ENCODE peak calls at places on chromosome 18, in four cellular contexts. One of them, this sample, is unnamed.

GRCh38 chr18:26206488-26206887 is 19.8 kb upstream of the TAF4B start:
- DNase-seq in heart left ventricle: no peak
- DNase-seq in heart right ventricle: no peak
- DNase-seq in A673: no peak
- DNase-seq in this sample: no peak

GRCh38 chr18:37042381-37042780 is 213.5 kb downstream of the KIAA1328 start:
- DNase-seq in heart left ventricle: no peak
- DNase-seq in heart right ventricle: no peak
- DNase-seq in A673: no peak
- DNase-seq in this sample: no peak

GRCh38 chr18:63872586-63872985 is 14.9 kb upstream of the SERPINB2 start:
- DNase-seq in heart left ventricle: no peak
- DNase-seq in heart right ventricle: no peak
- DNase-seq in A673: no peak
- DNase-seq in this sample: no peak

GRCh38 chr18:55244520-55244919 is 285.3 kb upstream of the CCDC68 start:
- DNase-seq in heart left ventricle: no peak
- DNase-seq in heart right ventricle: no peak
- DNase-seq in A673: no peak
- DNase-seq in this sample: no peak

GRCh38 chr18:69469444-69469919 is 68.8 kb downstream of the DOK6 start:
- DNase-seq in heart left ventricle: peak
- DNase-seq in heart right ventricle: no peak
- DNase-seq in A673: peak
- DNase-seq in this sample: peak

GRCh38 chr18:62767321-62767720 is 52.0 kb downstream of the PHLPP1 start:
- DNase-seq in heart left ventricle: no peak
- DNase-seq in heart right ventricle: no peak
- DNase-seq in A673: no peak
- DNase-seq in this sample: no peak

GRCh38 chr18:56637897-56638231 is 528 bp downstream of the TXNL1 start:
- DNase-seq in heart left ventricle: peak
- DNase-seq in heart right ventricle: no peak
- DNase-seq in A673: peak
- DNase-seq in this sample: peak

GRCh38 chr18:61770279-61770678 is 122.5 kb downstream of the RNF152 start:
- DNase-seq in heart left ventricle: no peak
- DNase-seq in heart right ventricle: no peak
- DNase-seq in A673: no peak
- DNase-seq in this sample: no peak

GRCh38 chr18:12657048-12657848 is 659 bp downstream of the SPIRE1 start:
- DNase-seq in heart left ventricle: peak
- DNase-seq in heart right ventricle: peak
- DNase-seq in A673: peak
- DNase-seq in this sample: peak

GRCh38 chr18:39188278-39188677 is 1622.7 kb upstream of the CELF4 start:
- DNase-seq in heart left ventricle: no peak
- DNase-seq in heart right ventricle: no peak
- DNase-seq in A673: no peak
- DNase-seq in this sample: no peak

GRCh38 chr18:57833441-57834101 is 30.5 kb upstream of the ATP8B1 start:
- DNase-seq in heart left ventricle: no peak
- DNase-seq in heart right ventricle: no peak
- DNase-seq in A673: no peak
- DNase-seq in this sample: peak

GRCh38 chr18:44536041-44536440 is 144.6 kb upstream of the SETBP1 start:
- DNase-seq in heart left ventricle: no peak
- DNase-seq in heart right ventricle: no peak
- DNase-seq in A673: peak
- DNase-seq in this sample: no peak

GRCh38 chr18:9689253-9689652 is 18.8 kb upstream of the RAB31 start:
- DNase-seq in heart left ventricle: no peak
- DNase-seq in heart right ventricle: no peak
- DNase-seq in A673: no peak
- DNase-seq in this sample: no peak

GRCh38 chr18:33841221-33841967 is 263.4 kb downstream of the ASXL3 start:
- DNase-seq in heart left ventricle: no peak
- DNase-seq in heart right ventricle: no peak
- DNase-seq in A673: no peak
- DNase-seq in this sample: no peak

GRCh38 chr18:3814840-3815239 is 364.9 kb downstream of the TGIF1 start:
- DNase-seq in heart left ventricle: no peak
- DNase-seq in heart right ventricle: no peak
- DNase-seq in A673: no peak
- DNase-seq in this sample: no peak

GRCh38 chr18:7415081-7415894 is 151.8 kb upstream of the PTPRM start:
- DNase-seq in heart left ventricle: no peak
- DNase-seq in heart right ventricle: no peak
- DNase-seq in A673: no peak
- DNase-seq in this sample: no peak

DNA sequence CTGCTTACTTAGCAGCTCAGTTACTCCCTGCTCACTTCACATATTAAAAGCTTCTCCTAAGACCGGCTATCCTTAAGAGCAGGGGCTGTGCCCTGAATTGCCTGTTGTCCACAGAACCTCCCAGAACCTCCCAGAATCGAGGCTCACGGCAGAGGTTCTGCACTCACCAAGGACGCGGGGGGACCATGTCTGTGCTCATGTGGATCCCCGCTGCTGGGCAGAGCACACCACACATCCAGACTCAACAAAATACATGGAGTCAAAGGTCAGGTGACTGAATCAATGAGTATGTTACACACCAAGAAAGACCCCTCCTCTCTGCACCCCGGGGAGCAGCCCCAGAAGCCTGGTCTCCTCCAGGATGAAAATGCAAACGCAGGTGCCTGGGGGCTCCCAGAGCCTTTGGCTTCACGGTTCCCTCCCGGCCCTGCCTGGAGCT is 149.0 kb downstream of the MBP start:
- DNase-seq in heart left ventricle: no peak
- DNase-seq in heart right ventricle: no peak
- DNase-seq in A673: no peak
- DNase-seq in this sample: no peak
- TF ChIP-seq CTCF in heart left ventricle: no peak
- TF ChIP-seq CTCF in heart right ventricle: no peak
- TF ChIP-seq CTCF in A673: no peak
- TF ChIP-seq CTCF in this sample: no peak

DNA sequence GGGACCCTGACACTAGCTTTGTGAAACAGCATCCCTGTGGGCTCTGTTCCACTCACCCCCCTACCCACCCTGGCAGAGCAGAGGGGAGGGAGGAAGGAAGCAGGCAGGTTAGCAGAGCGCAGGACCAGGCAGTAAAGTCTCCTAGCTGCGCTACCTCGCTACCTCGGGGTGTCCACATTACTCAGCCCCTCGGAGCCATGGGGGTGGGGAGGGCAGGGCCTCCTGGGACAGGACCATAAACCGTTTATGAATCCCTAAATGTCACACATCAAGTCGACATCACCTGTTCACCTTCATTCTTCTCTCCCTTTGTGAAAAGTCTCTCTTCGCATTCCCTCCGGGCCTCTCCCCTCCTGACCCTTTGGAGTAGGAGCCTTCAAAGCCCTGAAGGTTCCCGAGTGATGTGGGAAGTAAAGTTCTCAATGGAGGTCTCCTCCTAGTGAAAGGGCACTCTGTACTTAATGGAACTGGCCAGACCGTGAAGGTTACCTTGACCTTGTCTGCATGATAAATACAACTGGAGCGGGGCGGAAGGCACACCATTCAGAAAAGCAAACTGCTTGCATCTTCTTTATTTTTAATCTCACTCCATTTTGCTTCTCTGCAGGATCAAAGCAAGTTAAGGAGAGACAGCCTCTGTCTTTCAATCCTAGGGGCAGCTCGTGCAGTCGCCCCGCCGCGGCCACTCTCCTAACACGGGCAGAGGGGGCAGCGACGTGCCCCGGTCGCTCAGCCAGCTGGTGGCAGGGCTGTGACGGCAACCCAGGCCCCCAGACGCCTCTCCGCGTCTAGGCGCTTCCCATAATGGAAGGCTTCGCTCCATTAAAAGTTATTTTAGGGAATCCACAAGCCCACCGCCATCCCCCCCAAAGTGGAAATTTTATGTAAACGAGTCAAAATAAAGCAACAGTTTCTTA is 23.8 kb upstream of the SMAD7 start:
- DNase-seq in heart left ventricle: no peak
- DNase-seq in heart right ventricle: peak
- DNase-seq in A673: no peak
- DNase-seq in this sample: no peak
- TF ChIP-seq CTCF in heart left ventricle: no peak
- TF ChIP-seq CTCF in heart right ventricle: no peak
- TF ChIP-seq CTCF in A673: no peak
- TF ChIP-seq CTCF in this sample: no peak

GRCh38 chr18:35026407-35027061 is 14.7 kb upstream of the MAPRE2 start:
- DNase-seq in heart left ventricle: no peak
- DNase-seq in heart right ventricle: no peak
- DNase-seq in A673: no peak
- DNase-seq in this sample: no peak
- TF ChIP-seq CTCF in heart left ventricle: no peak
- TF ChIP-seq CTCF in heart right ventricle: peak
- TF ChIP-seq CTCF in A673: peak
- TF ChIP-seq CTCF in this sample: no peak

GRCh38 chr18:24584777-24585176 is 124.3 kb downstream of the HRH4 start:
- DNase-seq in heart left ventricle: no peak
- DNase-seq in heart right ventricle: no peak
- DNase-seq in A673: no peak
- DNase-seq in this sample: no peak
- TF ChIP-seq CTCF in heart left ventricle: no peak
- TF ChIP-seq CTCF in heart right ventricle: no peak
- TF ChIP-seq CTCF in A673: no peak
- TF ChIP-seq CTCF in this sample: no peak

GRCh38 chr18:21915546-21915945 is 175.0 kb downstream of the MIB1 start:
- DNase-seq in heart left ventricle: no peak
- DNase-seq in heart right ventricle: no peak
- DNase-seq in A673: no peak
- DNase-seq in this sample: no peak

GRCh38 chr18:21918693-21919092 is 178.1 kb downstream of the MIB1 start:
- DNase-seq in heart left ventricle: no peak
- DNase-seq in heart right ventricle: no peak
- DNase-seq in A673: no peak
- DNase-seq in this sample: no peak

GRCh38 chr18:21912339-21913239 is 172.0 kb downstream of the MIB1 start:
- DNase-seq in heart left ventricle: no peak
- DNase-seq in heart right ventricle: no peak
- DNase-seq in A673: no peak
- DNase-seq in this sample: no peak

GRCh38 chr18:21914739-21915319 is 174.2 kb downstream of the MIB1 start:
- DNase-seq in heart left ventricle: no peak
- DNase-seq in heart right ventricle: no peak
- DNase-seq in A673: peak
- DNase-seq in this sample: no peak

DNA sequence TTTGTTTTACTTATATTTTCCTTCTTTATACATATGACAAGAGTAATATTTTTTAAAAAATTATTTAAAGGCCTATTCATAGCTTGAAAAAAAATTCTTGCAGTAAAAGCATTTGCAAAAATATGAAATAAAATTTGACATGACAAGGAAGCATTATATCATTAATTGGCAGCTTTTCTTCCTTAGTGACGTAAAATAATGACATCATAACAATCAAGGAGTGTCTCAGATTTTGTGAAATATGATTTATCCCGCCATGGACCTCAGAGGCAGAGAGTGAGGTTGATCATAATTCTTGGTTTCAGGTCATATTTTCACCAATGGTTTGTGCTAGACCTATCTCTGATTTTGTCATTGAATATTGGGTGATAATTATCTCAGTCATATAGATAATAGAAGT is 176.0 kb downstream of the MIB1 start:
- DNase-seq in heart left ventricle: no peak
- DNase-seq in heart right ventricle: no peak
- DNase-seq in A673: no peak
- DNase-seq in this sample: no peak
- TF ChIP-seq CTCF in heart left ventricle: no peak
- TF ChIP-seq CTCF in heart right ventricle: no peak
- TF ChIP-seq CTCF in A673: no peak
- TF ChIP-seq CTCF in this sample: no peak

GRCh38 chr18:23584019-23584970 is 2.0 kb downstream of the NPC1 start:
- DNase-seq in heart left ventricle: no peak
- DNase-seq in heart right ventricle: no peak
- DNase-seq in A673: no peak
- DNase-seq in this sample: no peak

GRCh38 chr18:23578067-23578705 is 8.1 kb downstream of the NPC1 start:
- DNase-seq in heart left ventricle: no peak
- DNase-seq in heart right ventricle: no peak
- DNase-seq in A673: no peak
- DNase-seq in this sample: no peak

GRCh38 chr18:23578891-23579653 is 7.2 kb downstream of the NPC1 start:
- DNase-seq in heart left ventricle: no peak
- DNase-seq in heart right ventricle: no peak
- DNase-seq in A673: peak
- DNase-seq in this sample: no peak

GRCh38 chr18:23583071-23583865 is 3.0 kb downstream of the NPC1 start:
- DNase-seq in heart left ventricle: no peak
- DNase-seq in heart right ventricle: no peak
- DNase-seq in A673: no peak
- DNase-seq in this sample: no peak

DNA sequence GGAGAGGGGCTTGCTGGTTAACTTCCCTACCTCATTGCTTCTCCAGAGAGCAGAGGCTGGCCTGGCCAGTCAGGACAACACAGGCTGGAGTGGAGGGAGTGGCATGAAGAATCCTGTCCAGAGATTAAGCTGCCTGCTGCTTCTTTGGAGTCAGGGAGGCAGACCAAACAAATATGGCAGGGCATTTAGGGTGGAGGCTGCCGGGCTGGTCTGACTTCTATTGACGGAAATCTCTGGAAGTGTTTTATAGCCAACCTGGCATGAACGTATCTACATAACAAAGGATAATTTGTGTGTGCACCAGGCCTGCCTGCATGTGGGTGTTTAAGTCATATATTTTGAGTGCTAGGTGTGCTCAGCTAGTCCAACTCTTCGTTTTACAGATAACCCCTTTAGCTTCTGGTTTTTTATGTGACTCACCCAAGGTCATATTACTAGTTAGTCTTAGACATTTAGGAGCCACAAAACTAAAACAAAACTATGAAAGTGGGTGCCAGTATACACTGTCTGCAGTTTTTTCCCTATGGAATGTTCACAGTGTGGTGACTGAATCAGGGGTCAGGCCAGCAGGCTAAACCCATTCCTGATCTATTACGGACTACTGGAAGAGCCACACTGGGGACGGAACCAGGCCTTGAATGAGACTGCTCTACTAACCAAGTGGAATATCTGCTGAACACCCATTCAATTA is 5.5 kb downstream of the NPC1 start:
- DNase-seq in heart left ventricle: no peak
- DNase-seq in heart right ventricle: no peak
- DNase-seq in A673: no peak
- DNase-seq in this sample: no peak
- TF ChIP-seq CTCF in heart left ventricle: no peak
- TF ChIP-seq CTCF in heart right ventricle: no peak
- TF ChIP-seq CTCF in A673: no peak
- TF ChIP-seq CTCF in this sample: no peak